ENCODE peak calls at places on chromosomes 4 and X, in eight cellular contexts. J, S, I, C, K, M, N and F are unnamed samples.

GRCh38 chr4:7656244-7656800 is 221.6 kb upstream of the PSAPL1 start:
- DNase-seq in J (no peak), S (no peak), I (no peak), C (no peak), K (no peak), M (no peak), N (no peak), F (no peak)

GRCh38 chr4:77190053-77190452 is 33.0 kb downstream of the CCNG2 start:
- DNase-seq in J (peak; percentile 5), S (peak; percentile 6), I (no peak), C (no peak), K (no peak), M (no peak), N (peak; percentile 66), F (peak; percentile 18)

GRCh38 chr4:75831856-75832405 is 70.3 kb downstream of the PPEF2 start:
- DNase-seq in J (no peak), S (no peak), I (no peak), C (no peak), K (no peak), M (no peak), N (no peak), F (no peak)

GRCh38 chrX:110125435-110125834 is 122.5 kb downstream of the TMEM164 start:
- DNase-seq in J (no peak), S (peak; percentile 12), I (no peak), C (no peak), K (no peak), M (no peak), N (peak; percentile 15), F (no peak)

GRCh38 chr4:7322166-7322991 is 112.4 kb downstream of the PSAPL1 start:
- DNase-seq in J (no peak), S (no peak), I (no peak), C (no peak), K (peak; percentile 85), M (no peak), N (peak; percentile 56), F (no peak)

GRCh38 chr4:173661001-173661400 is 131.0 kb upstream of the HAND2 start:
- DNase-seq in J (no peak), S (no peak), I (no peak), C (no peak), K (no peak), M (no peak), N (no peak), F (no peak)

GRCh38 chr4:129064717-129065116 is 28.6 kb downstream of the SCLT1 start:
- DNase-seq in J (peak; percentile 1), S (peak; percentile 77), I (peak; percentile 13), C (no peak), K (peak; percentile 58), M (no peak), N (no peak), F (peak; percentile 1)

GRCh38 chrX:95893632-95894031 is 791.0 kb upstream of the DIAPH2 start:
- DNase-seq in J (peak; percentile 3), S (no peak), I (no peak), C (no peak), K (peak; percentile 90), M (no peak), N (no peak), F (no peak)

GRCh38 chr4:33739886-33740285 is 2504.4 kb downstream of the ARAP2 start:
- DNase-seq in J (no peak), S (no peak), I (no peak), C (no peak), K (no peak), M (no peak), N (no peak), F (no peak)

GRCh38 chr4:109676886-109677285 is 26.4 kb downstream of the CASP6 start:
- DNase-seq in J (no peak), S (no peak), I (no peak), C (no peak), K (peak; percentile 11), M (no peak), N (no peak), F (no peak)

GRCh38 chr4:119242417-119242816 is 29.9 kb downstream of the USP53 start:
- DNase-seq in J (no peak), S (no peak), I (no peak), C (no peak), K (no peak), M (no peak), N (no peak), F (no peak)

GRCh38 chr4:16264798-16265197 is 38.5 kb upstream of the TAPT1 start:
- DNase-seq in J (peak; percentile 12), S (peak; percentile 58), I (no peak), C (no peak), K (peak; percentile 70), M (no peak), N (peak; percentile 51), F (no peak)

GRCh38 chr4:126799471-126799870 is 833.3 kb upstream of the INTU start:
- DNase-seq in J (no peak), S (peak; percentile 13), I (no peak), C (no peak), K (peak; percentile 40), M (no peak), N (no peak), F (peak; percentile 63)

GRCh38 chr4:38190717-38191178 is 230.6 kb downstream of the PTTG2 start:
- DNase-seq in J (peak; percentile 33), S (peak; percentile 70), I (peak; percentile 20), C (no peak), K (peak; percentile 78), M (no peak), N (no peak), F (peak; percentile 97)

GRCh38 chrX:11663875-11664210 is 1.9 kb downstream of the ARHGAP6 start:
- DNase-seq in J (no peak), S (no peak), I (no peak), C (no peak), K (peak; percentile 6), M (no peak), N (peak; percentile 10), F (peak; percentile 44)
- H3K27me3 ChIP-seq in J (no peaks in the 10 kb centered on the region), S (peaks cover 16% of the 10 kb centered on the region), I (peaks cover 8% of the 10 kb centered on the region), C (no peaks in the 10 kb centered on the region), K (no peaks in the 10 kb centered on the region), M (no peaks in the 10 kb centered on the region), N (peaks cover 5% of the 10 kb centered on the region), F (no peaks in the 10 kb centered on the region)

DNA sequence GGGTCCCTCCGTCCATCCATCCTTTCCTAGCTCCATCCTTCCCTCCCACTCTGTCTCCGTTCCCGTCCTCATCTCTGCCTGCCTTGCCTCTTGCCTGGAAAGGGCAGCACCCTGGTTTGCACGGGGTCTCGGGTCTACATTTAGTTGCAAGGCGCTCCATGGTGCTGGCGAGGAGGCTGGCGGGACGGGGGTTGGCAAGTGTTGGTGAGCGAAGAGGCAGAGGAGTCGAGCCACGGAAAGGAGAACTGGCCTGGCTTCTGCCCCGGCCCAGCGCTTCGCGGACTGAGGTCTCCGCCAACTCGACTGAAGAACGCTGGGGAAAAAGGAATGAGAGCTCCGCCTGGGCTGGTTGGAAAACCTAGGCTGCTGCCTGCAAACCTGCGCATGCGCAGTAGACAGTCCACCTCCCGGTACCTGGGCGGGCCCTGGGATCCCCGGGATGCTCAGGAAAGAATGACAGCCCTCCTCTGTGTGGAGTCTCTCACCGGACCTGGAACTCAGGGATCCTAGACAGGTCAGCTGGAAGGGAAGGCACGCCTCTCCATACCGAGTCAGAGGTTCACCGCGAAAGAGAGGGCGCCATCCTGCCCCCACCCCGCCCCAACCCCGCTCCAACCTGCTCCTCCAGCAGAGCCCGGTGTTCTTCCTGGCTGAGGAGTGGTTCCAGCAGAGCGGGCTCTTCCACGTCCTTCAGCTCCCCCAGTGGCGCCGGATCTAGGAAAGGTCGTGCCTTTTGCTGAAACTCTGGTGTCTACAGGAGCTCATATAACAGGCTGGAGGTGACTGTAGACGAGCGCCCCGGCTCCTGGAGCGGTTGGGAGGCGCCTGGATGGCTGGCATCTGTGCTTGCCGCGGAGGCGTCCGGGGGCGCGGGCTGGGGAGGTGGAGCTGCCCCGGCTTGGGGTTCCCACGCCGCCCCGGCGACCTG is 6.0 kb downstream of the FRG2 start:
- DNase-seq in J (no peak), S (peak; percentile 29), I (no peak), C (peak; percentile 62), K (peak; percentile 54), M (no peak), N (peak; percentile 61), F (no peak)
- H3K27me3 ChIP-seq in J (peaks cover 35% of the 10 kb centered on the region), S (peaks cover 50% of the 10 kb centered on the region), I (peaks cover 41% of the 10 kb centered on the region), C (peaks cover 52% of the 10 kb centered on the region), K (peaks cover 73% of the 10 kb centered on the region), M (no peaks in the 10 kb centered on the region), N (peaks cover 25% of the 10 kb centered on the region), F (no peaks in the 10 kb centered on the region)

DNA sequence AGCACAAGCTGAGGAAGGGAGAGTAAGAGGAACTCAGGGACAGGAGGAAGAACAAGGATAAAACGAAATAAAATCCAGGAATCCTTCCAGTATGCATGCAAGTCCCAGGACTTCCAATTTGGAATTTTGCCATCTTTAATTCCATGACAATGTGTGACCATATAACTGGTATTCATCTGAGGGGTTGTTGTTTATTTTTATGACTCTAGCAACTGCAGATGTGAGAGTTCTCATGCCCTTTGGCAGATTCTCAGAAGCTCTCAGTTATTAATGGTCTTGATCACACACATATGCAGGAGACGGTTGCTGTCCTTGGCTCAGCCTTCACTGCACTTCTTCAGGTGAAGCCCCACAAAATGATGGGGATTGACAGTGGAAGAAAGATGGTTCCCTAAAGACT is 148.2 kb downstream of the SMIM20 start:
- DNase-seq in J (no peak), S (peak; percentile 74), I (peak; percentile 47), C (no peak), K (no peak), M (no peak), N (no peak), F (no peak)
- H3K27me3 ChIP-seq in J (no peaks in the 10 kb centered on the region), S (no peaks in the 10 kb centered on the region), I (peaks cover 2% of the 10 kb centered on the region), C (no peaks in the 10 kb centered on the region), K (no peaks in the 10 kb centered on the region), M (no peaks in the 10 kb centered on the region), N (no peaks in the 10 kb centered on the region), F (no peaks in the 10 kb centered on the region)

DNA sequence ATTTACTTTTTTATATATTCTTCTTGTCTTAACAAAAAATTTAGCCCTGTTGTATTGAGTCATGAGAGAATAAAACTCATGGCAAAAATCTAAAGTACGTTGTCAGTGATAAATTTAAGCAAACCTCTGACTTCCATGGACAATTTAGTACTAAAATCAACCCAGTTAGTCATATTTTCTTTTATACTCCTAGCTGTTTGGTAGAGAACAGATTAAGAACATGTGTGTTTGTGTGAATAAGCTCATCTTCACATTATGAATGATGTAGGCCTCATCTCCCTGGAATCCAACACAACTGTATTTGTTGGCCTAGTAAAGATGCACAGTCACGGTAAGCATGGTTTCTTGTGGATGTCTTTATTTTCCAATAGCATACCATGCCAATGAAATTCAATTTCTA is 40.8 kb upstream of the FAM47B start:
- DNase-seq in J (no peak), S (no peak), I (no peak), C (no peak), K (no peak), M (no peak), N (no peak), F (no peak)
- H3K27me3 ChIP-seq in J (no peaks in the 10 kb centered on the region), S (no peaks in the 10 kb centered on the region), I (no peaks in the 10 kb centered on the region), C (no peaks in the 10 kb centered on the region), K (no peaks in the 10 kb centered on the region), M (no peaks in the 10 kb centered on the region), N (no peaks in the 10 kb centered on the region), F (no peaks in the 10 kb centered on the region)

DNA sequence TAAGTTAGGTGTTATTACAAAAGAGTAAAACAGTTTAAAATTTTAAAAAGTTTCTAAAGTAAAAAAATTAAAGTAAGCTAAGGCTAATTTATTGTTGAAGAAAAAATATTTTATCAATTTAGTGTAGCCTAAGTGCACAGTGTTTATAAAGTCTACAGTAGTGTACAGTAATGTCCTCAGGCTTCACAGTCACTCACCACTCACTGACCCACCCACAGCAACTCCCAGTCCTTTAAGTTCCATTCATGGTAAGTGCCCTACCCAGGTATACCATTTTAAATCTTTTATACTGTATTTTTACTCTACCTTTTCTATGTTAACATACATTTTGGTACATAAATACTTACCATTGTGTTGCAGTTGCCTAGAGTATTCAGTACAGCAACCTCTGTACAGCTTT is 120.3 kb upstream of the DKK2 start:
- DNase-seq in J (no peak), S (no peak), I (no peak), C (no peak), K (no peak), M (no peak), N (no peak), F (no peak)
- H3K27me3 ChIP-seq in J (no peaks in the 10 kb centered on the region), S (no peaks in the 10 kb centered on the region), I (no peaks in the 10 kb centered on the region), C (no peaks in the 10 kb centered on the region), K (no peaks in the 10 kb centered on the region), M (no peaks in the 10 kb centered on the region), N (no peaks in the 10 kb centered on the region), F (no peaks in the 10 kb centered on the region)